ENCODE peak calls at places on chromosomes 13 and 19, in eight cellular contexts. One of them, this sample, is unnamed.

GRCh38 chr19:38721977-38722773 is 22.1 kb downstream of the CAPN12 start:
- DNase-seq in upper lobe of right lung: no peak
- DNase-seq in stimulated activated naive CD8-positive, alpha-beta T cell treated with anti-CD3 and anti-CD28 coated beads, Interleukin-15, amount 100 ng/mL, for 72 hours: no peak
- DNase-seq in activated CD4-positive, alpha-beta T cell treated with anti-CD3 and anti-CD28 coated beads, Interleukin-2, amount 50 U/mL, for 48 hours: no peak
- DNase-seq in HEK293T: no peak
- DNase-seq in stimulated activated CD4-positive, alpha-beta T cell treated with anti-CD3 and anti-CD28 coated beads, Interleukin-2, amount 100 ng/mL, for 48 hours: no peak
- DNase-seq in stimulated activated naive CD4-positive, alpha-beta T cell: no peak
- DNase-seq in Peyer's patch: no peak
- DNase-seq in this sample: no peak

GRCh38 chr13:113836917-113837553 is 26.8 kb downstream of the GAS6 start:
- DNase-seq in upper lobe of right lung: no peak
- DNase-seq in stimulated activated naive CD8-positive, alpha-beta T cell treated with anti-CD3 and anti-CD28 coated beads, Interleukin-15, amount 100 ng/mL, for 72 hours: no peak
- DNase-seq in activated CD4-positive, alpha-beta T cell treated with anti-CD3 and anti-CD28 coated beads, Interleukin-2, amount 50 U/mL, for 48 hours: no peak
- DNase-seq in HEK293T: no peak
- DNase-seq in stimulated activated CD4-positive, alpha-beta T cell treated with anti-CD3 and anti-CD28 coated beads, Interleukin-2, amount 100 ng/mL, for 48 hours: no peak
- DNase-seq in stimulated activated naive CD4-positive, alpha-beta T cell: no peak
- DNase-seq in Peyer's patch: peak; percentile 59
- DNase-seq in this sample: no peak

GRCh38 chr13:108033800-108034707 is 181.3 kb downstream of the LIG4 start:
- DNase-seq in upper lobe of right lung: no peak
- DNase-seq in stimulated activated naive CD8-positive, alpha-beta T cell treated with anti-CD3 and anti-CD28 coated beads, Interleukin-15, amount 100 ng/mL, for 72 hours: no peak
- DNase-seq in activated CD4-positive, alpha-beta T cell treated with anti-CD3 and anti-CD28 coated beads, Interleukin-2, amount 50 U/mL, for 48 hours: no peak
- DNase-seq in HEK293T: no peak
- DNase-seq in stimulated activated CD4-positive, alpha-beta T cell treated with anti-CD3 and anti-CD28 coated beads, Interleukin-2, amount 100 ng/mL, for 48 hours: no peak
- DNase-seq in stimulated activated naive CD4-positive, alpha-beta T cell: no peak
- DNase-seq in Peyer's patch: no peak
- DNase-seq in this sample: no peak

GRCh38 chr19:35266904-35267817 is 1.6 kb upstream of the USF2 start:
- DNase-seq in upper lobe of right lung: peak; percentile 82
- DNase-seq in stimulated activated naive CD8-positive, alpha-beta T cell treated with anti-CD3 and anti-CD28 coated beads, Interleukin-15, amount 100 ng/mL, for 72 hours: peak; percentile 53
- DNase-seq in activated CD4-positive, alpha-beta T cell treated with anti-CD3 and anti-CD28 coated beads, Interleukin-2, amount 50 U/mL, for 48 hours: peak; percentile 57
- DNase-seq in HEK293T: no peak
- DNase-seq in stimulated activated CD4-positive, alpha-beta T cell treated with anti-CD3 and anti-CD28 coated beads, Interleukin-2, amount 100 ng/mL, for 48 hours: peak; percentile 29
- DNase-seq in stimulated activated naive CD4-positive, alpha-beta T cell: no peak
- DNase-seq in Peyer's patch: peak; percentile 72
- DNase-seq in this sample: peak; percentile 42

GRCh38 chr13:51764184-51765141 is 39.5 kb downstream of the DHRS12 start:
- DNase-seq in upper lobe of right lung: no peak
- DNase-seq in stimulated activated naive CD8-positive, alpha-beta T cell treated with anti-CD3 and anti-CD28 coated beads, Interleukin-15, amount 100 ng/mL, for 72 hours: peak; percentile 80
- DNase-seq in activated CD4-positive, alpha-beta T cell treated with anti-CD3 and anti-CD28 coated beads, Interleukin-2, amount 50 U/mL, for 48 hours: peak; percentile 76
- DNase-seq in HEK293T: no peak
- DNase-seq in stimulated activated CD4-positive, alpha-beta T cell treated with anti-CD3 and anti-CD28 coated beads, Interleukin-2, amount 100 ng/mL, for 48 hours: peak; percentile 54
- DNase-seq in stimulated activated naive CD4-positive, alpha-beta T cell: peak; percentile 36
- DNase-seq in Peyer's patch: peak; percentile 59
- DNase-seq in this sample: peak; percentile 77

GRCh38 chr13:95494082-95494681 is 58.3 kb upstream of the CLDN10 start:
- DNase-seq in upper lobe of right lung: no peak
- DNase-seq in stimulated activated naive CD8-positive, alpha-beta T cell treated with anti-CD3 and anti-CD28 coated beads, Interleukin-15, amount 100 ng/mL, for 72 hours: no peak
- DNase-seq in activated CD4-positive, alpha-beta T cell treated with anti-CD3 and anti-CD28 coated beads, Interleukin-2, amount 50 U/mL, for 48 hours: no peak
- DNase-seq in HEK293T: peak; percentile 51
- DNase-seq in stimulated activated CD4-positive, alpha-beta T cell treated with anti-CD3 and anti-CD28 coated beads, Interleukin-2, amount 100 ng/mL, for 48 hours: no peak
- DNase-seq in stimulated activated naive CD4-positive, alpha-beta T cell: peak; percentile 29
- DNase-seq in Peyer's patch: no peak
- DNase-seq in this sample: no peak

GRCh38 chr13:112238436-112238995 is 137.6 kb upstream of the SPACA7 start:
- DNase-seq in upper lobe of right lung: peak; percentile 40
- DNase-seq in stimulated activated naive CD8-positive, alpha-beta T cell treated with anti-CD3 and anti-CD28 coated beads, Interleukin-15, amount 100 ng/mL, for 72 hours: no peak
- DNase-seq in activated CD4-positive, alpha-beta T cell treated with anti-CD3 and anti-CD28 coated beads, Interleukin-2, amount 50 U/mL, for 48 hours: no peak
- DNase-seq in HEK293T: no peak
- DNase-seq in stimulated activated CD4-positive, alpha-beta T cell treated with anti-CD3 and anti-CD28 coated beads, Interleukin-2, amount 100 ng/mL, for 48 hours: no peak
- DNase-seq in stimulated activated naive CD4-positive, alpha-beta T cell: no peak
- DNase-seq in Peyer's patch: no peak
- DNase-seq in this sample: no peak

GRCh38 chr19:18297308-18297707 is 15.9 kb upstream of the JUND start:
- DNase-seq in upper lobe of right lung: no peak
- DNase-seq in stimulated activated naive CD8-positive, alpha-beta T cell treated with anti-CD3 and anti-CD28 coated beads, Interleukin-15, amount 100 ng/mL, for 72 hours: no peak
- DNase-seq in activated CD4-positive, alpha-beta T cell treated with anti-CD3 and anti-CD28 coated beads, Interleukin-2, amount 50 U/mL, for 48 hours: no peak
- DNase-seq in HEK293T: no peak
- DNase-seq in stimulated activated CD4-positive, alpha-beta T cell treated with anti-CD3 and anti-CD28 coated beads, Interleukin-2, amount 100 ng/mL, for 48 hours: no peak
- DNase-seq in stimulated activated naive CD4-positive, alpha-beta T cell: no peak
- DNase-seq in Peyer's patch: no peak
- DNase-seq in this sample: no peak

GRCh38 chr19:43779820-43780219 is 953 bp downstream of the KCNN4 start:
- DNase-seq in upper lobe of right lung: no peak
- DNase-seq in stimulated activated naive CD8-positive, alpha-beta T cell treated with anti-CD3 and anti-CD28 coated beads, Interleukin-15, amount 100 ng/mL, for 72 hours: no peak
- DNase-seq in activated CD4-positive, alpha-beta T cell treated with anti-CD3 and anti-CD28 coated beads, Interleukin-2, amount 50 U/mL, for 48 hours: peak; percentile 24
- DNase-seq in HEK293T: no peak
- DNase-seq in stimulated activated CD4-positive, alpha-beta T cell treated with anti-CD3 and anti-CD28 coated beads, Interleukin-2, amount 100 ng/mL, for 48 hours: no peak
- DNase-seq in stimulated activated naive CD4-positive, alpha-beta T cell: peak; percentile 8
- DNase-seq in Peyer's patch: peak; percentile 43
- DNase-seq in this sample: no peak

GRCh38 chr19:50780753-50781480 is 9.3 kb upstream of the ACP4 start:
- DNase-seq in upper lobe of right lung: no peak
- DNase-seq in stimulated activated naive CD8-positive, alpha-beta T cell treated with anti-CD3 and anti-CD28 coated beads, Interleukin-15, amount 100 ng/mL, for 72 hours: no peak
- DNase-seq in activated CD4-positive, alpha-beta T cell treated with anti-CD3 and anti-CD28 coated beads, Interleukin-2, amount 50 U/mL, for 48 hours: no peak
- DNase-seq in HEK293T: no peak
- DNase-seq in stimulated activated CD4-positive, alpha-beta T cell treated with anti-CD3 and anti-CD28 coated beads, Interleukin-2, amount 100 ng/mL, for 48 hours: no peak
- DNase-seq in stimulated activated naive CD4-positive, alpha-beta T cell: no peak
- DNase-seq in Peyer's patch: no peak
- DNase-seq in this sample: no peak

GRCh38 chr13:102033719-102034446 is 368.0 kb downstream of the FGF14 start:
- DNase-seq in upper lobe of right lung: no peak
- DNase-seq in stimulated activated naive CD8-positive, alpha-beta T cell treated with anti-CD3 and anti-CD28 coated beads, Interleukin-15, amount 100 ng/mL, for 72 hours: no peak
- DNase-seq in activated CD4-positive, alpha-beta T cell treated with anti-CD3 and anti-CD28 coated beads, Interleukin-2, amount 50 U/mL, for 48 hours: no peak
- DNase-seq in HEK293T: no peak
- DNase-seq in stimulated activated CD4-positive, alpha-beta T cell treated with anti-CD3 and anti-CD28 coated beads, Interleukin-2, amount 100 ng/mL, for 48 hours: no peak
- DNase-seq in stimulated activated naive CD4-positive, alpha-beta T cell: no peak
- DNase-seq in Peyer's patch: no peak
- DNase-seq in this sample: no peak

GRCh38 chr13:51885651-51886050 is 23.9 kb downstream of the CCDC70 start:
- DNase-seq in upper lobe of right lung: no peak
- DNase-seq in stimulated activated naive CD8-positive, alpha-beta T cell treated with anti-CD3 and anti-CD28 coated beads, Interleukin-15, amount 100 ng/mL, for 72 hours: no peak
- DNase-seq in activated CD4-positive, alpha-beta T cell treated with anti-CD3 and anti-CD28 coated beads, Interleukin-2, amount 50 U/mL, for 48 hours: no peak
- DNase-seq in HEK293T: no peak
- DNase-seq in stimulated activated CD4-positive, alpha-beta T cell treated with anti-CD3 and anti-CD28 coated beads, Interleukin-2, amount 100 ng/mL, for 48 hours: no peak
- DNase-seq in stimulated activated naive CD4-positive, alpha-beta T cell: no peak
- DNase-seq in Peyer's patch: no peak
- DNase-seq in this sample: no peak